ENCODE peak calls at places on chromosomes 1 and 21, in six cellular contexts. B is OCI-LY7, W is GM23248, A is hepatocyte, O is neural progenitor cell, M is GM23338. F is an unnamed sample.

GRCh38 chr1:199184180-199184579 is 545.3 kb downstream of the PTPRC start:
- DNase-seq in B (no peak), O (no peak), A (no peak), M (no peak), W (no peak), F (no peak)

GRCh38 chr21:37348664-37349063 is 17.9 kb upstream of the DYRK1A start:
- DNase-seq in W (peak; percentile 44), O (peak; percentile 35), M (peak; percentile 64), B (peak; percentile 48), A (no peak), F (peak; percentile 43)

GRCh38 chr1:233707153-233707905 is 93.4 kb downstream of the KCNK1 start:
- DNase-seq in O (no peak), B (no peak), W (peak; percentile 18), M (no peak), A (peak; percentile 47), F (no peak)

GRCh38 chr1:168920456-168921094 is 185.9 kb upstream of the ATP1B1 start:
- DNase-seq in A (peak; percentile 56), O (no peak), M (no peak), W (peak; percentile 45), B (no peak), F (no peak)

GRCh38 chr1:222247081-222247480 is 300.8 kb downstream of the HHIPL2 start:
- DNase-seq in M (peak; percentile 18), A (no peak), B (no peak), W (no peak), O (peak; percentile 67), F (no peak)

GRCh38 chr1:202858789-202859414 is 30.0 kb downstream of the RABIF start:
- DNase-seq in A (no peak), M (no peak), O (no peak), B (no peak), W (peak; percentile 15), F (no peak)

GRCh38 chr1:13605159-13605558 is 21.5 kb downstream of the PDPN start:
- DNase-seq in M (no peak), B (no peak), A (peak; percentile 51), O (no peak), W (peak; percentile 92), F (no peak)

GRCh38 chr1:36359911-36360310 is 25.8 kb downstream of the STK40 start:
- DNase-seq in W (peak; percentile 8), O (no peak), B (no peak), A (no peak), M (no peak), F (no peak)

GRCh38 chr1:172826096-172826741 is 167.3 kb downstream of the FASLG start:
- DNase-seq in M (peak; percentile 73), B (peak; percentile 53), A (peak; percentile 74), O (peak; percentile 39), W (peak; percentile 92), F (peak; percentile 44)

GRCh38 chr1:224507771-224508523 is 73.3 kb upstream of the WDR26 start:
- DNase-seq in B (no peak), A (no peak), O (no peak), W (peak; percentile 59), M (no peak), F (no peak)

GRCh38 chr1:87826639-87827345 is 498.1 kb downstream of the LMO4 start:
- DNase-seq in M (no peak), A (peak; percentile 54), W (peak; percentile 66), O (no peak), B (peak; percentile 75), F (peak; percentile 86)
- H3K4me3 ChIP-seq in M (no peak overlapping the region), A (no peak overlapping the region), W (peak overlapping the region; percentile 9), O (no peak overlapping the region), B (no peak overlapping the region), F (no peak overlapping the region)

DNA sequence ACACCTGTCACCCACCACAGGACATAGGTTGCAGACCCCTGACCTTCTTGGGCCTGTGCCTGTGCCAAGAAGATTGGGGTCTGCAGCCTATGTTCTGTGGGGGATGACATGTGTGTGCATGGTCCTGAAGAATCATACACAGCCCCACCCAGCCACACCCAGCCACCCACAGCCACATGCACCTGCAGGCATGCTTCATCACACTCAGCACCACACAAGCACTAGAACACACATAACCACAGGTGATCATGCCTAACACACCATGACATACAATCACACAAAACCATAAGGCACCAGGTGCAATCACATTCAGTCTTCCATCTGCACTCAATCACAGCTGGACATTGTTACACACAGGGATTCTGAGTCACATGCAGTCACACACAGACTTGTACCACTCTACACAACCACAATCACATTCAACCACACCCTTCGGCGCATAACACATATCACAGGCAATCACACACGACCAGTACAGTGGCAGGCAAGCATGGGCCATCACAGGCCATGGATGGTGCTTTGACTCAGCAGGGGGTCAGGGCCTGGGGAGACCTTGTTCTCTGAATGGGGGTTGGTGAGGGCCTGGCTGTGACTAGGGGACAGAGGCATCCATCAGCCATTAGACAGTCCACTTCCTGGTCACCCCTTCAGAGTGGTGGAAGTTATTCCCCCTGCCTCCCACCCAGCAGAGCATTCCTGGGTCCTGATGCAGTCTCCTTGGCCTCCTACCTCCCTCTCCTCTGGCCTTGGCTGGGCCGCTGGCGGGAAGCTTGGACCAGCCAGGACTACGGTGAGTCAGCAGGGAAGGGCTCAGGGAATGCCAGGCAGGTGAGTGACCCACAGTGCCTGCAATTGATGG is 44.3 kb upstream of the EPS8L3 start:
- DNase-seq in B (no peak), M (no peak), O (no peak), A (no peak), W (peak; percentile 63), F (no peak)
- TF ChIP-seq EZH2phosphoT487 in B (no peak), M (no peak), O (no peak), A (no peak), W (no peak), F (no peak)

GRCh38 chr1:178091986-178092745 is 1.7 kb upstream of the RASAL2 start:
- DNase-seq in M (no peak), B (no peak), O (no peak), W (peak; percentile 54), A (no peak), F (no peak)
- H3K4me3 ChIP-seq in M (peak overlapping the region; percentile 87), B (no peak overlapping the region), O (peak overlapping the region; percentile 98), W (peak overlapping the region; percentile 92), A (peak overlapping the region; percentile 45), F (no peak overlapping the region)

DNA sequence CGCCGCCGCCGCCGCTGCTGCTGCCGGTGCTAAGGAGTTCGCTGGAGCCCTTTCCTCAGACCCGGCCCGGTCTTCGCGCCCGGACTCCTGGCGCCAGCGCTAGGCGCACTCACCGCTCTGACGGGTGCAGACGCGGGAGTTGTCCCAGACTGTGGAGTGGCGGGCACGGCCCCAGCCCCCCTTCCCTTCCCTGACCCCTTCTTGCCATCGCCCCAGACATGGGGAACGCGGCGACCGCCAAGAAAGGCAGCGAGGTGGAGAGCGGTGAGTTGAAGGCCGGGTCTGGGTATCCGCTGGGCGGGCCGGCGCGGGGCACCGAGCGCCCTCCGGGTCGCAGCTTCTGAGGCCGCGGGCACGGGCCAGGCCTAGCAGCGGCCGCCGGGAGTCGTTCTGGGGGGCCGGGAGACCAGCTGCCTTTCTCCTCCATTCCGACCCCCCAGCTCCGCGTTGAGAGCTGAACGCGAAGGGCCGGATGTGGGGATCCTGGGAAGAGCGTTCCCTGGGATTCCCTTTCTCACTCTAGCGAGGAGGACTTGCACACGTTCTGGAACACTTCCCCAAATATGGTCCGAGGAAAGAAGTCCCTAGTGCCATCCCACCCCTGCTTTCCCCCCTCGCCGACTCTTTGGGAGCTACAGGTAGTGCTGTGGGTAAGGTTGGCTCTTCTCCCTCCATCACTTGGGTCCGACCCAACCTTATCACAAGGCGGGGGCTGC is 65.8 kb upstream of the PRKACB start:
- DNase-seq in W (peak; percentile 59), B (peak; percentile 37), A (peak; percentile 36), O (no peak), M (peak; percentile 45), F (no peak)
- TF ChIP-seq EZH2phosphoT487 in W (no peak), B (no peak), A (no peak), O (no peak), M (no peak), F (no peak)

GRCh38 chr1:58780586-58781452 is 3.0 kb downstream of the JUN start:
- DNase-seq in M (peak; percentile 43), W (peak; percentile 38), A (peak; percentile 51), B (no peak), O (no peak), F (no peak)
- H3K4me3 ChIP-seq in M (peak overlapping the region; percentile 76), W (peak overlapping the region; percentile 92), A (peak overlapping the region; percentile 91), B (no peak overlapping the region), O (peak overlapping the region; percentile 61), F (no peak overlapping the region)

GRCh38 chr1:87511449-87511848 is 182.8 kb downstream of the LMO4 start:
- DNase-seq in O (no peak), M (no peak), A (no peak), W (no peak), B (no peak), F (no peak)
- TF ChIP-seq EZH2phosphoT487 in O (no peak), M (no peak), A (no peak), W (no peak), B (no peak), F (no peak)

DNA sequence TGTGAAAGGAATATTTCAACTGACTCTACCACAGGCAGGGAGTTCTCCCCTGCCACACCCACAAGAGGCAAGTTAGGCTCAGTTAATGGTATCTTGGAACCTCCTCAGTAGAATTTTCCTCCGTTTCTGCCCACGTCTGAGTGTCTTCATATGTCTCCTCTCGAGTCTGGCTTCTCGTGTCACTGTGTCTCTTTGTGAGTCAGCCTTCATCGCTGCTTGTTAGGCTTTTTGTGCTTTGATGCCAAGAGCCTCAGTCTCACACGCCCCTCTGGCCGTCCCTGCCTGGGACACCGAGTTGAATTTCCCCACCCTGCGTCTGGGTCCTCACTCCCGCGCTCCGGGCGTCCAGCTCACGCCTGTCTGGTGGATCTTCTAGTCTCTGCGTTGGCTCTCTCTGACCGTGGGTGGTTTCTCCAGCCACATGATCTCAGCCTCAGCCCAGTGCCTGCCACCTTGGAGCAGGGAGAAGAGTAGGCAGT is 125.7 kb upstream of the GADD45A start:
- DNase-seq in W (peak; percentile 94), M (peak; percentile 29), B (no peak), A (no peak), O (no peak), F (no peak)
- H3K4me3 ChIP-seq in W (peak overlapping the region; percentile 59), M (no peak overlapping the region), B (no peak overlapping the region), A (no peak overlapping the region), O (no peak overlapping the region), F (no peak overlapping the region)

GRCh38 chr1:226605573-226605950 is 57.0 kb downstream of the STUM start:
- DNase-seq in M (no peak), W (no peak), O (no peak), A (no peak), B (no peak), F (no peak)
- TF ChIP-seq EZH2phosphoT487 in M (no peak), W (no peak), O (no peak), A (no peak), B (no peak), F (no peak)

F was measured in MM.1S.